ENCODE peak calls at places on chromosome 2, in ten cellular contexts. M is right cardiac atrium; V is psoas muscle; P is vagina; Y is ovary; F is esophagus squamous epithelium; T is GM23248; E is fibroblast of pulmonary artery; O is dorsolateral prefrontal cortex; I is naive thymus-derived CD4-positive, alpha-beta T cell. D is an unnamed sample.

GRCh38 chr2:239292956-239293355 is 107.9 kb downstream of the HDAC4 start:
- DNase-seq in M (peak), V (peak), P (no peak), Y (no peak), F (no peak), T (no peak), E (no peak), O (peak), I (no peak), D (no peak)

GRCh38 chr2:168848220-168848619 is 42.0 kb downstream of the SPC25 start:
- DNase-seq in M (no peak), V (peak), P (no peak), Y (no peak), F (no peak), T (no peak), E (no peak), O (no peak), I (no peak), D (no peak)

GRCh38 chr2:120957905-120958304 is 222.2 kb downstream of the GLI2 start:
- DNase-seq in M (peak), V (peak), P (no peak), Y (no peak), F (no peak), T (no peak), E (no peak), O (no peak), I (no peak), D (no peak)

GRCh38 chr2:17979707-17980106 is 101.2 kb downstream of the KCNS3 start:
- DNase-seq in M (no peak), V (no peak), P (no peak), Y (no peak), F (no peak), T (peak), E (no peak), O (no peak), I (no peak), D (peak)

GRCh38 chr2:64017811-64018714 is 1.2 kb downstream of the VPS54 start:
- DNase-seq in M (peak), V (no peak), P (no peak), Y (no peak), F (no peak), T (peak), E (peak), O (no peak), I (no peak), D (no peak)

GRCh38 chr2:139963863-139964355 is 1183.7 kb upstream of the NXPH2 start:
- DNase-seq in M (no peak), V (no peak), P (no peak), Y (no peak), F (no peak), T (no peak), E (no peak), O (no peak), I (no peak), D (no peak)

GRCh38 chr2:8803658-8804379 is 33.6 kb downstream of the KIDINS220 start:
- DNase-seq in M (no peak), V (peak), P (no peak), Y (no peak), F (no peak), T (peak), E (peak), O (no peak), I (peak), D (peak)

GRCh38 chr2:223834431-223834830 is 3.0 kb downstream of the AP1S3 start:
- DNase-seq in M (no peak), V (no peak), P (no peak), Y (no peak), F (no peak), T (no peak), E (no peak), O (no peak), I (no peak), D (no peak)

GRCh38 chr2:219571311-219572236 is at the start of gene OBSL1:
- DNase-seq in M (peak), V (peak), P (no peak), Y (peak), F (no peak), T (peak), E (peak), O (peak), I (no peak), D (peak)

GRCh38 chr2:187825108-187825507 is 270.9 kb upstream of the TFPI start:
- DNase-seq in M (no peak), V (no peak), P (no peak), Y (no peak), F (no peak), T (no peak), E (no peak), O (no peak), I (no peak), D (no peak)

GRCh38 chr2:44840186-44840850 is 101.2 kb upstream of the SIX3 start:
- DNase-seq in M (no peak), V (no peak), P (peak), Y (no peak), F (no peak), T (no peak), E (no peak), O (no peak), I (no peak), D (no peak)

GRCh38 chr2:143398701-143399260 is 269.6 kb downstream of the ARHGAP15 start:
- DNase-seq in M (no peak), V (no peak), P (no peak), Y (no peak), F (no peak), T (no peak), E (no peak), O (no peak), I (no peak), D (peak)

DNA sequence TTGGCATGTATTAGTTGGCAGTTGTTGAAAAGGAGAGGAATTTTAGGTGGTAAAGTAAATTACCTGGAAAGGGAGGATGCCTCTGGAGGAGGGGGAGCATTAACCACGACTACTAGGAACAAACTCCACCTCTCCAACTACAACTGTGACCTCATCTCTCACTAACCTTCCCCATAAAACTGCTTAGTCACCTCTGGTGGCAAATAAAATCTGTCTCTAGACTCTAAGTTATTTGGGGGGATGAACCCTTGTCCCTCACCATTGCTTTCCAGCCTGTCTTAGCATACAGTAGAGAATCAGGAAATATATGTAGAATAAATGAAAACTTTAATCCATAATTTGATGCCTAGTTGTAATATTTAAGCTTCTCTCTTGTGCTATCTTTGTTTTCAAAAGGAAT is 27.6 kb upstream of the MYO1B start:
- DNase-seq in M (no peak), V (no peak), P (no peak), Y (no peak), F (no peak), T (peak), E (peak), O (no peak), I (no peak), D (peak)
- H3K4me3 ChIP-seq in M (no peak), V (no peak), P (no peak), Y (no peak), F (no peak), T (no peak), E (no peak), O (no peak), I (no peak), D (no peak)

GRCh38 chr2:113198790-113199612 is 25.2 kb downstream of the PSD4 start:
- DNase-seq in M (peak), V (peak), P (no peak), Y (peak), F (no peak), T (peak), E (peak), O (peak), I (peak), D (no peak)
- H3K4me3 ChIP-seq in M (peak), V (peak), P (peak), Y (peak), F (peak), T (peak), E (peak), O (peak), I (no peak), D (peak)

DNA sequence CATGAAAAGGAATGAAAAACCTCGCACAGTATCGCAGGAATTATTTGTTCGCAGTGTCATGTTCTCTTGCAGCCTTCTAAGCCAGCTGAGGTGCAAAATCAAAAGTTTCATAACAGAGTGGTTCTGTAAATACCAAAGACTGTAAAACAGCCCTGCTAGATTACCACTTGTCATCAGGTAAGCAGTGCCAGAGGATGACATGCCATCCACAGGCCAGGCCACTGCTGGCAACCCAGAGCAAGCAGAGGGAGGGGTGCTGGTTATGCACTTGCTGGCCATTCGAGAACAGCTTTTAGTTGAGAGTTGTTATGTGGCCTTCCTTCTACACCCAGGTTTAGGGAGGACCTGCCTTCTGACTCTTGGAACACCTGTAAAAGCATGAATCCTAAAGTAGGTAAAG is 114.3 kb upstream of the MGAT5 start:
- DNase-seq in M (peak), V (no peak), P (no peak), Y (no peak), F (no peak), T (no peak), E (no peak), O (no peak), I (no peak), D (no peak)
- H3K4me3 ChIP-seq in M (no peak), V (no peak), P (no peak), Y (no peak), F (no peak), T (no peak), E (no peak), O (no peak), I (no peak), D (no peak)

DNA sequence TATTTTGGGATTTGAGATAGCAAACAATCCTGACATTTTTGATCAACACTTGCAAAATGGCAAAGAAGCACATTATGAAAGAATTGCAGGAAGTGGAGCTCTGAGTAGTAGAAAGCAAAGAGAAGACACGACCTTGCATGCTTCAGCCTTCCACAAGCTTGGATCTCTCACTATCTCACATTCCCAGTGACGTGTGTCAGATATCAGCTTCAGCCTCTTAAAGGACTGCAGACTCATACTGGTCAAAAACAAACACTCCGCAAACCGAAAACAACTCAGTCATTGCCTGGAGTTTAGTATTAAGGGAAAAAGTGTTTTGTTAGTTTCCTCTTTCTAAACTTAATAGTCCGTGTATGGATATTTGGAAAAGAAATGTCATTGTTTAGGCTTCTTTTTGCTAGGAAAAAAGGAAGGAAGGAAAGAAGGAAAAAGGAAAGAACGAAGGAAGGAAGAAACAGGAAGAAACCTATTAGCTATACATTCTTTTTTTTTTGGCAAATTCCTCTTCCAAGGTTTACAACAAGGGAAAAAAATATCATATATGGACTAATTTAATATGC is 32.6 kb upstream of the SLC40A1 start:
- DNase-seq in M (no peak), V (no peak), P (no peak), Y (peak), F (no peak), T (peak), E (peak), O (no peak), I (no peak), D (peak)
- H3K4me3 ChIP-seq in M (peak), V (peak), P (peak), Y (peak), F (peak), T (peak), E (peak), O (peak), I (no peak), D (no peak)

GRCh38 chr2:134671498-134671897 is 47.3 kb downstream of the TMEM163 start:
- DNase-seq in M (no peak), V (no peak), P (no peak), Y (no peak), F (no peak), T (no peak), E (no peak), O (no peak), I (no peak), D (no peak)
- H3K4me3 ChIP-seq in M (no peak), V (no peak), P (no peak), Y (no peak), F (no peak), T (no peak), E (no peak), O (no peak), I (peak), D (no peak)

DNA sequence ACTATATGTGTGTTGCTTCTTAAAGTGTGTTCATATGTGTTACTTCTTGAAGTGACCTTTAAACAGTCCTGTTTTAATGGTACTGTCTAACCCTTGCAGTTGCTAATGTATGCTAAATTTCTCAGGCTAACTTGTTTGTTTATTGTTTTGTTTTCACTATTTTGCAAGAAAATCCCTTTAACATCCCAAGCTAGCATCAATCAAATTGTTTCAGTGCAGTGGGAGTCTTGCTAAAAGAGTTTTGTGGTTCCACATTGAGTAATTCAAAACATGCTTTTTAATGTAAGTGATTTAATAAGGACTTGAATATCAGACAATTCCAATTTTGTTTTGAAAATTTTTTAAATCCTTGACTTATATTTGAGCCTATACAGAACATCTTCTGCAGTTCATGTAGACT is 3.6 kb downstream of the SH3RF3 start:
- DNase-seq in M (no peak), V (no peak), P (no peak), Y (no peak), F (no peak), T (no peak), E (no peak), O (no peak), I (no peak), D (no peak)
- H3K4me3 ChIP-seq in M (no peak), V (no peak), P (no peak), Y (no peak), F (no peak), T (no peak), E (no peak), O (peak), I (no peak), D (no peak)

GRCh38 chr2:69177063-69177771 is 164.2 kb downstream of the ANTXR1 start:
- DNase-seq in M (peak), V (peak), P (no peak), Y (peak), F (no peak), T (peak), E (peak), O (peak), I (no peak), D (peak)
- H3K4me3 ChIP-seq in M (no peak), V (peak), P (no peak), Y (no peak), F (no peak), T (peak), E (no peak), O (peak), I (no peak), D (peak)